ENCODE peak calls at places on chromosomes 6 and 20, in seven cellular contexts. Y is neuronal stem cell, M is IMR-90, V is trophoblast cell, C is H9, A is mesendoderm, X is H1. D is an unnamed sample.

GRCh38 chr6:81787313-81788068 is 35.0 kb upstream of the TENT5A start:
- DNase-seq in C (no peak), Y (no peak), M (peak), V (no peak), A (no peak), X (no peak), D (peak)

GRCh38 chr6:12010635-12011275 is 1.4 kb upstream of the HIVEP1 start:
- DNase-seq in C (peak), V (peak), A (peak), X (peak), M (no peak), Y (peak), D (no peak)

GRCh38 chr6:8707956-8708772 is 272.8 kb upstream of the SLC35B3 start:
- DNase-seq in C (no peak), M (no peak), V (no peak), A (peak), X (peak), Y (peak), D (peak)

GRCh38 chr6:138833819-138834539 is 38.1 kb downstream of the ECT2L start:
- DNase-seq in V (no peak), M (no peak), X (no peak), Y (no peak), A (no peak), C (no peak), D (no peak)

GRCh38 chr20:297098-297924 is at the start of gene ZCCHC3:
- DNase-seq in M (peak), V (peak), X (peak), A (peak), Y (peak), C (peak), D (peak)

GRCh38 chr20:15889073-15889923 is 684.0 kb downstream of the KIF16B start:
- DNase-seq in X (no peak), A (peak), M (no peak), V (no peak), C (no peak), Y (no peak), D (no peak)

GRCh38 chr6:3518356-3518841 is 61.5 kb upstream of the SLC22A23 start:
- DNase-seq in V (peak), A (peak), M (peak), X (no peak), C (peak), Y (no peak), D (peak)

GRCh38 chr6:79394690-79395089 is 142.5 kb downstream of the LCA5 start:
- DNase-seq in A (no peak), Y (no peak), V (no peak), C (no peak), X (no peak), M (no peak), D (no peak)

GRCh38 chr6:66897576-66897975 is 1190.5 kb upstream of the EYS start:
- DNase-seq in A (peak), C (no peak), M (peak), V (peak), X (peak), Y (peak), D (peak)

GRCh38 chr20:44706371-44707258 is 8.6 kb upstream of the CCN5 start:
- DNase-seq in V (no peak), M (peak), X (no peak), C (no peak), Y (no peak), A (no peak), D (no peak)

GRCh38 chr6:42203217-42203616 is 8.5 kb upstream of the GUCA1B start:
- DNase-seq in V (no peak), M (no peak), X (no peak), Y (no peak), C (no peak), A (no peak), D (no peak)
- H3K27ac ChIP-seq in V (no peak), M (no peak), X (no peak), Y (no peak), C (no peak), A (no peak), D (no peak)

GRCh38 chr20:50691585-50692552 is 527 bp upstream of the RIPOR3 start:
- DNase-seq in Y (peak), M (peak), V (no peak), X (no peak), A (peak), C (peak), D (peak)

GRCh38 chr20:50690562-50690978 is 772 bp downstream of the RIPOR3 start:
- DNase-seq in C (no peak), A (peak), M (no peak), V (no peak), X (peak), Y (peak), D (peak)

GRCh38 chr20:50692553-50692933 is 1.2 kb upstream of the RIPOR3 start:
- DNase-seq in V (no peak), C (no peak), A (no peak), M (no peak), Y (no peak), X (no peak), D (no peak)

GRCh38 chr20:50689864-50690263 is 1.5 kb downstream of the RIPOR3 start:
- DNase-seq in A (no peak), V (no peak), M (no peak), C (no peak), Y (no peak), X (no peak), D (no peak)

GRCh38 chr20:50690979-50691584 is at the start of gene RIPOR3:
- DNase-seq in V (no peak), Y (peak), X (peak), C (peak), A (peak), M (no peak), D (peak)
- H2BK5ac ChIP-seq in V (no peak), Y (peak), X (peak), C (no peak), A (no peak), M (no peak), D (no peak)

GRCh38 chr6:159221486-159222170 is 52.4 kb downstream of the FNDC1 start:
- DNase-seq in Y (no peak), A (no peak), M (no peak), V (no peak), X (no peak), C (no peak), D (no peak)

GRCh38 chr6:159220093-159220492 is 50.9 kb downstream of the FNDC1 start:
- DNase-seq in V (no peak), C (no peak), Y (no peak), X (no peak), A (no peak), M (no peak), D (no peak)

GRCh38 chr6:159213401-159213800 is 44.2 kb downstream of the FNDC1 start:
- DNase-seq in V (no peak), Y (no peak), M (no peak), A (no peak), X (no peak), C (no peak), D (no peak)

GRCh38 chr6:159214281-159214680 is 45.1 kb downstream of the FNDC1 start:
- DNase-seq in X (no peak), A (no peak), Y (no peak), M (no peak), C (no peak), V (no peak), D (no peak)

GRCh38 chr6:159217595-159218275 is 48.5 kb downstream of the FNDC1 start:
- DNase-seq in X (peak), M (peak), Y (no peak), C (peak), A (peak), V (peak), D (no peak)
- H4K8ac ChIP-seq in X (no peak), M (no peak), Y (no peak), C (no peak), A (no peak), V (no peak), D (no peak)

GRCh38 chr6:34370371-34370770 is 22.1 kb downstream of the NUDT3 start:
- DNase-seq in C (no peak), M (no peak), A (no peak), X (no peak), V (no peak), Y (no peak), D (no peak)

GRCh38 chr6:34377984-34378383 is 14.5 kb downstream of the NUDT3 start:
- DNase-seq in C (no peak), M (peak), A (peak), V (no peak), Y (no peak), X (no peak), D (no peak)

GRCh38 chr6:34375833-34376232 is 16.6 kb downstream of the NUDT3 start:
- DNase-seq in C (no peak), V (no peak), M (no peak), X (no peak), A (no peak), Y (no peak), D (no peak)

GRCh38 chr6:34373511-34373910 is 19.0 kb downstream of the NUDT3 start:
- DNase-seq in Y (no peak), X (no peak), C (no peak), V (no peak), M (no peak), A (no peak), D (no peak)

DNA sequence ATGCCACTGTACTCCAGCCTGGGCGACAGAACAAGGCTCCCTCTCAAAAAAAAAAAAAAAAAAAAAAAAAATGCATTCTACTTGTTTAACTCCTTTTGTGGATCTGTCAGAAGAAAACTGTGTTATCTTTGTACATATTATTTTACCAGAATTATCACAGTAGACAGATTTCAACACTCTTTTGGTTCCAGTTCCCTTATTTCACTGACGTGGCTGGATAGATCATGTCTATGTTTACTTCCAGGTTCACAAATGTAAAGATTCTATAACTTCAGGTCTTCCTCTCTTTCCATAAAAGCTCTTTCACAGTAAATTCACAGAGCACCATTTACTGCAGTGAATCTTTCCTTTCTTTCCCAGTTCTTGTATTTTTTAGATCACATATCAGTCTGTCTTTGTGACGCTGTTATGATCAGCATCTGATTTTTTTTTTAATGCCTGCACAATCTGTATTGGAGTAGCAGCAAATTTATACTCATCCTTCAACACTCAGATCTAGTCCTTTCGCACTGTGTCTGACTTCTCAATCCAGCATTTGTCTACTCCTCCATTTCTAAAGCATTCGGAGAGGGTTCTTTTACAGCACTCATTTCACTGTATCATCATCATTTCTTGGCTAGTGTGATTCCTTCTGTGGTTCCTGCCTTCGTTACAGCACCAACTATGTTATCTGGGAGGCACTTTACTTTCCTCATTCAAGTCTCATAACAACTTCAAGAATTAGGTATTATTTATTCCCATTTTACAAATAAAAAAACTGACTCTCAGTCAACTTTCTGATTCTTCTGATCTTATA is 18.2 kb downstream of the NUDT3 start:
- DNase-seq in M (no peak), X (no peak), A (no peak), Y (no peak), C (no peak), V (no peak), D (no peak)
- H3K27ac ChIP-seq in M (no peak), X (no peak), A (no peak), Y (no peak), C (no peak), V (no peak), D (no peak)

GRCh38 chr6:36054965-36055364 is 27.4 kb downstream of the MAPK14 start:
- DNase-seq in X (no peak), M (no peak), C (no peak), V (no peak), A (peak), Y (no peak), D (no peak)
- H2BK5ac ChIP-seq in X (no peak), M (no peak), C (no peak), V (no peak), A (no peak), Y (no peak), D (no peak)

GRCh38 chr6:7148100-7148822 is 40.5 kb downstream of the RREB1 start:
- DNase-seq in M (peak), X (no peak), A (no peak), C (no peak), Y (no peak), V (no peak), D (peak)
- H4K8ac ChIP-seq in M (no peak), X (no peak), A (no peak), C (no peak), Y (no peak), V (no peak), D (no peak)

DNA sequence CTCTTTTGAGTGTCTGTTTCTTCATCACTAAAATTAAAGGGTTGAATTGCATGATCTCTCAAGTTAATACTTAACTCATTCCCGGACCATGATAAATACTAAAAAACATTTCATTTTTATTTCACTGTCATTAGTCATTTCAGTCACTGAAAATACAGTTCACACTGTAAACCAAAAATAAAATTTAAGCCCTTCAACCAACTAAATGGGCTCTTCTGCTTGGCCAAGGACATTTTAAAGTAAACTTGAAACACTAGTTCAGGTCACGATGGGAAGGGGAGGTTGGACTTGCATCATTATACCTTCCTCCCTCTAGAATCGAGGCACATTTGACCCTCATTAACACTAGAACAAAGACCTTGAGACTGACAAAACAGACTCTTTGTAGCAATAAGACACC is 21.2 kb upstream of the HLA-DRB1 start:
- DNase-seq in M (no peak), Y (no peak), X (no peak), C (no peak), V (no peak), A (no peak), D (no peak)
- H3K27ac ChIP-seq in M (no peak), Y (no peak), X (no peak), C (no peak), V (no peak), A (no peak), D (no peak)

GRCh38 chr6:106056738-106057390 is 29.3 kb upstream of the PRDM1 start:
- DNase-seq in X (no peak), A (no peak), Y (no peak), V (no peak), C (no peak), M (no peak), D (no peak)
- H2BK5ac ChIP-seq in X (no peak), A (no peak), Y (no peak), V (no peak), C (no peak), M (no peak), D (no peak)

GRCh38 chr6:140379919-140380318 is 1005.5 kb upstream of the CITED2 start:
- DNase-seq in V (no peak), M (peak), X (no peak), C (no peak), Y (no peak), A (no peak), D (peak)
- H4K8ac ChIP-seq in V (no peak), M (no peak), X (no peak), C (no peak), Y (no peak), A (no peak), D (no peak)